ENCODE peak calls at places on chromosome 18, in eight cellular contexts. T, R, M, S, K, O, N and C are unnamed samples. For H3K4me1, the result is how much of the 10 kb centered on the place peaks cover.

GRCh38 chr18:42340423-42341009 is 385.5 kb downstream of the PIK3C3 start:
- DNase-seq in T (no peak), R (no peak), M (no peak), S (no peak), K (no peak), O (no peak), N (no peak), C (no peak)

GRCh38 chr18:52063923-52064322 is 276.1 kb upstream of the DCC start:
- DNase-seq in T (no peak), R (no peak), M (no peak), S (no peak), K (no peak), O (no peak), N (no peak), C (no peak)

GRCh38 chr18:2818281-2818680 is 28.5 kb upstream of the EMILIN2 start:
- DNase-seq in T (no peak), R (no peak), M (no peak), S (no peak), K (no peak), O (no peak), N (no peak), C (no peak)

GRCh38 chr18:12038082-12038660 is 55.5 kb upstream of the ANKRD62 start:
- DNase-seq in T (no peak), R (peak), M (no peak), S (no peak), K (no peak), O (no peak), N (no peak), C (no peak)

GRCh38 chr18:11817229-11817628 is 34.0 kb upstream of the CHMP1B start:
- DNase-seq in T (no peak), R (no peak), M (no peak), S (no peak), K (no peak), O (no peak), N (no peak), C (no peak)

GRCh38 chr18:39494211-39494896 is 1928.8 kb upstream of the CELF4 start:
- DNase-seq in T (no peak), R (no peak), M (no peak), S (no peak), K (no peak), O (peak), N (no peak), C (no peak)

GRCh38 chr18:23967321-23968089 is 47.0 kb upstream of the TTC39C start:
- DNase-seq in T (peak), R (no peak), M (no peak), S (no peak), K (no peak), O (no peak), N (no peak), C (no peak)

GRCh38 chr18:59865241-59865986 is 34.4 kb upstream of the PMAIP1 start:
- DNase-seq in T (no peak), R (no peak), M (no peak), S (no peak), K (no peak), O (no peak), N (no peak), C (no peak)

GRCh38 chr18:58715540-58715939 is 44.3 kb downstream of the MALT1 start:
- DNase-seq in T (no peak), R (no peak), M (no peak), S (no peak), K (no peak), O (no peak), N (no peak), C (no peak)

GRCh38 chr18:45110577-45111506 is 430.2 kb downstream of the SETBP1 start:
- DNase-seq in T (no peak), R (no peak), M (no peak), S (peak), K (no peak), O (no peak), N (no peak), C (peak)

GRCh38 chr18:23990474-23991410 is 23.8 kb upstream of the TTC39C start:
- DNase-seq in T (no peak), R (no peak), M (no peak), S (no peak), K (peak), O (no peak), N (no peak), C (no peak)

GRCh38 chr18:69961718-69962117 is 14.0 kb upstream of the CD226 start:
- DNase-seq in T (no peak), R (no peak), M (no peak), S (no peak), K (no peak), O (no peak), N (no peak), C (no peak)

GRCh38 chr18:70411307-70411706 is 122.5 kb downstream of the SOCS6 start:
- DNase-seq in T (no peak), R (no peak), M (no peak), S (no peak), K (no peak), O (no peak), N (no peak), C (no peak)

GRCh38 chr18:48045744-48046143 is 115.3 kb upstream of the SMAD2 start:
- DNase-seq in T (no peak), R (no peak), M (no peak), S (no peak), K (no peak), O (no peak), N (no peak), C (no peak)

GRCh38 chr18:48042431-48042830 is 112.0 kb upstream of the SMAD2 start:
- DNase-seq in T (no peak), R (no peak), M (no peak), S (no peak), K (no peak), O (no peak), N (no peak), C (no peak)

GRCh38 chr18:48044944-48045343 is 114.5 kb upstream of the SMAD2 start:
- DNase-seq in T (no peak), R (no peak), M (no peak), S (no peak), K (no peak), O (no peak), N (no peak), C (no peak)

GRCh38 chr18:48040457-48041110 is 110.1 kb upstream of the SMAD2 start:
- DNase-seq in T (no peak), R (no peak), M (no peak), S (no peak), K (no peak), O (no peak), N (no peak), C (no peak)

GRCh38 chr18:48043166-48043565 is 112.7 kb upstream of the SMAD2 start:
- DNase-seq in T (no peak), R (no peak), M (no peak), S (no peak), K (no peak), O (no peak), N (no peak), C (no peak)
- H3K4me3 ChIP-seq in T (no peak), R (no peak), M (no peak), S (no peak), K (no peak), O (no peak), N (no peak), C (no peak)

GRCh38 chr18:34196231-34196630 is 28.5 kb downstream of the NOL4 start:
- DNase-seq in T (no peak), R (no peak), M (no peak), S (no peak), K (no peak), O (no peak), N (no peak), C (no peak)

GRCh38 chr18:34194239-34194638 is 30.5 kb downstream of the NOL4 start:
- DNase-seq in T (no peak), R (no peak), M (no peak), S (no peak), K (no peak), O (no peak), N (no peak), C (no peak)
- H3K4me1 ChIP-seq in T (under half), R (under half), M (under half), S (under half), K (under half), O (under half), N (under half), C (under half)

GRCh38 chr18:903703-904102 is 968 bp upstream of the ADCYAP1 start:
- DNase-seq in T (peak), R (peak), M (no peak), S (peak), K (peak), O (peak), N (peak), C (peak)

GRCh38 chr18:905948-906415 is 1.3 kb downstream of the ADCYAP1 start:
- DNase-seq in T (no peak), R (no peak), M (no peak), S (no peak), K (no peak), O (no peak), N (no peak), C (no peak)

GRCh38 chr18:902179-902718 is 2.4 kb upstream of the ADCYAP1 start:
- DNase-seq in T (no peak), R (no peak), M (no peak), S (no peak), K (no peak), O (peak), N (no peak), C (no peak)

GRCh38 chr18:905307-905947 is 756 bp downstream of the ADCYAP1 start:
- DNase-seq in T (no peak), R (no peak), M (no peak), S (no peak), K (no peak), O (no peak), N (no peak), C (no peak)

GRCh38 chr18:904135-905090 is at the start of gene ADCYAP1:
- DNase-seq in T (no peak), R (no peak), M (no peak), S (no peak), K (no peak), O (no peak), N (no peak), C (peak)
- H3K4me3 ChIP-seq in T (no peak), R (no peak), M (peak), S (no peak), K (no peak), O (no peak), N (no peak), C (no peak)

DNA sequence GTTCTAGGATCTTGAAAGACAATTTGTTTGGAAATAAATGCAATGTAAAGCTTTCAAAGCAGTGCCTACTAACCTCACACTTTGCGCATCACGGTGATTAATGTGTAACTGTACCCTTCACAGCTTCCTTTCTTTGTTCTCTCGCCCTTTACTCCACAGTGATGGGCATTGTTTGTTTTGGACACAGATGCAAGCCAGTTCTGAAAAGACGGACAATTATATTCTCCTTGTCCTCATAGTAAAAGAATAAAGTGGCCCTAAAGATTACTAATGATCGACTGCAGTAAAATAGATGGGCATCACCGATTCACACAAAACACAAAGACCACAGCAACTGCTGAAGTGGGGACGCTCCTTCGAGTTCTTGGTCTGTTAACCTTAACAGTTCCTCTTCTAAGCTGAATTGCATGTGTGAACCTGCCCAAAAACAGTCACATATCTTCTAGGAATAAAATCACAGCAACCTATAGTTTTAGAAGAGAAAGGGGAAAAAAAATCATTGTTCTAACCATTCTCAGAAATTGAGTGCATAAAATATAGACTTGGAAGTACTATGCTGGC is 7.7 kb downstream of the L3MBTL4 start:
- DNase-seq in T (no peak), R (no peak), M (no peak), S (no peak), K (no peak), O (no peak), N (no peak), C (no peak)
- H3K4me1 ChIP-seq in T (under half), R (under half), M (under half), S (under half), K (under half), O (under half), N (under half), C (under half)